ENCODE peak calls at places on chromosomes 1 and 21, in four cellular contexts. S is HepG2, L is body of pancreas, A is A549. Y is an unnamed sample. For H3K4me1, the result is how much of the 10 kb centered on the place peaks cover.

GRCh38 chr1:186578325-186579016 is 101.8 kb downstream of the PTGS2 start:
- ATAC-seq in L (no peak), A (peak), S (no peak), Y (no peak)

GRCh38 chr1:58608297-58608696 is 31.2 kb upstream of the TACSTD2 start:
- ATAC-seq in A (no peak), L (no peak), S (no peak), Y (no peak)

GRCh38 chr1:39959651-39960333 is 4.8 kb downstream of the MFSD2A start:
- ATAC-seq in A (no peak), L (no peak), S (no peak), Y (no peak)

GRCh38 chr21:43608225-43608624 is 51.1 kb downstream of the HSF2BP start:
- ATAC-seq in L (no peak), S (no peak), A (no peak), Y (no peak)

GRCh38 chr1:23756676-23757075 is 13.4 kb downstream of the ELOA start:
- ATAC-seq in S (peak), L (no peak), A (peak), Y (no peak)

GRCh38 chr1:248790456-248790855 is 34.9 kb upstream of the LYPD8 start:
- ATAC-seq in L (no peak), S (no peak), A (no peak), Y (no peak)

GRCh38 chr1:208985231-208985630 is 598.3 kb upstream of the CAMK1G start:
- ATAC-seq in L (no peak), A (no peak), S (no peak), Y (no peak)

GRCh38 chr1:21149430-21149861 is 27.3 kb downstream of the EIF4G3 start:
- ATAC-seq in A (peak), L (peak), S (no peak), Y (peak)

GRCh38 chr1:43319766-43320165 is 17.9 kb upstream of the MPL start:
- ATAC-seq in S (no peak), A (no peak), L (no peak), Y (no peak)

GRCh38 chr1:168709407-168709891 is 19.6 kb downstream of the DPT start:
- ATAC-seq in A (peak), L (peak), S (peak), Y (peak)

GRCh38 chr1:177384461-177384860 is 213.7 kb downstream of the BRINP2 start:
- ATAC-seq in L (no peak), S (no peak), A (no peak), Y (no peak)

GRCh38 chr1:235095938-235096562 is 32.6 kb downstream of the TOMM20 start:
- ATAC-seq in S (no peak), L (no peak), A (no peak), Y (no peak)

GRCh38 chr1:164755674-164756073 is 196.7 kb downstream of the PBX1 start:
- ATAC-seq in L (no peak), A (no peak), S (no peak), Y (no peak)

GRCh38 chr1:168782731-168783130 is 53.7 kb upstream of the DPT start:
- ATAC-seq in A (no peak), S (no peak), L (no peak), Y (no peak)

GRCh38 chr1:157704878-157705277 is 4.3 kb upstream of the FCRL3 start:
- ATAC-seq in A (no peak), S (no peak), L (no peak), Y (no peak)

GRCh38 chr1:243558556-243558955 is 291.5 kb downstream of the AKT3 start:
- ATAC-seq in A (no peak), S (no peak), L (no peak), Y (no peak)

GRCh38 chr1:156898151-156898550 is 4.6 kb downstream of the PEAR1 start:
- ATAC-seq in A (peak), L (peak), S (peak), Y (peak)

GRCh38 chr1:200363200-200363933 is 46.5 kb downstream of the ZNF281 start:
- ATAC-seq in S (no peak), A (no peak), L (no peak), Y (no peak)

GRCh38 chr1:164765993-164766720 is 207.2 kb downstream of the PBX1 start:
- ATAC-seq in L (no peak), A (peak), S (no peak), Y (no peak)

GRCh38 chr1:19128965-19129514 is 81.0 kb downstream of the UBR4 start:
- ATAC-seq in A (no peak), L (no peak), S (no peak), Y (no peak)

GRCh38 chr1:240099329-240099728 is 7.6 kb downstream of the FMN2 start:
- ATAC-seq in L (no peak), A (peak), S (no peak), Y (no peak)

GRCh38 chr1:236957235-236957634 is 47.0 kb downstream of the MT1HL1 start:
- ATAC-seq in A (peak), S (no peak), L (no peak), Y (no peak)

GRCh38 chr1:84668185-84668584 is 22.1 kb downstream of the SSX2IP start:
- ATAC-seq in L (no peak), A (peak), S (peak), Y (peak)

GRCh38 chr1:95197616-95198252 is 36.3 kb upstream of the RWDD3 start:
- ATAC-seq in A (no peak), S (no peak), L (peak), Y (no peak)

GRCh38 chr21:38272215-38272614 is 15.4 kb downstream of the KCNJ15 start:
- ATAC-seq in A (no peak), L (no peak), S (no peak), Y (no peak)

GRCh38 chr21:26846036-26846931 is 1.1 kb upstream of the ADAMTS1 start:
- ATAC-seq in L (peak), A (peak), S (peak), Y (peak)

GRCh38 chr1:208309771-208310170 is 65.6 kb upstream of the PLXNA2 start:
- ATAC-seq in L (no peak), S (no peak), A (no peak), Y (no peak)

GRCh38 chr1:201454568-201454967 is 14.4 kb downstream of the PHLDA3 start:
- ATAC-seq in L (no peak), S (no peak), A (no peak), Y (no peak)

GRCh38 chr1:201459052-201459451 is 9.9 kb downstream of the PHLDA3 start:
- ATAC-seq in L (no peak), S (no peak), A (no peak), Y (no peak)

GRCh38 chr1:201455098-201455497 is 13.9 kb downstream of the PHLDA3 start:
- ATAC-seq in A (no peak), L (no peak), S (no peak), Y (no peak)

GRCh38 chr1:201457508-201457960 is 11.5 kb downstream of the PHLDA3 start:
- ATAC-seq in L (no peak), A (no peak), S (no peak), Y (no peak)

DNA sequence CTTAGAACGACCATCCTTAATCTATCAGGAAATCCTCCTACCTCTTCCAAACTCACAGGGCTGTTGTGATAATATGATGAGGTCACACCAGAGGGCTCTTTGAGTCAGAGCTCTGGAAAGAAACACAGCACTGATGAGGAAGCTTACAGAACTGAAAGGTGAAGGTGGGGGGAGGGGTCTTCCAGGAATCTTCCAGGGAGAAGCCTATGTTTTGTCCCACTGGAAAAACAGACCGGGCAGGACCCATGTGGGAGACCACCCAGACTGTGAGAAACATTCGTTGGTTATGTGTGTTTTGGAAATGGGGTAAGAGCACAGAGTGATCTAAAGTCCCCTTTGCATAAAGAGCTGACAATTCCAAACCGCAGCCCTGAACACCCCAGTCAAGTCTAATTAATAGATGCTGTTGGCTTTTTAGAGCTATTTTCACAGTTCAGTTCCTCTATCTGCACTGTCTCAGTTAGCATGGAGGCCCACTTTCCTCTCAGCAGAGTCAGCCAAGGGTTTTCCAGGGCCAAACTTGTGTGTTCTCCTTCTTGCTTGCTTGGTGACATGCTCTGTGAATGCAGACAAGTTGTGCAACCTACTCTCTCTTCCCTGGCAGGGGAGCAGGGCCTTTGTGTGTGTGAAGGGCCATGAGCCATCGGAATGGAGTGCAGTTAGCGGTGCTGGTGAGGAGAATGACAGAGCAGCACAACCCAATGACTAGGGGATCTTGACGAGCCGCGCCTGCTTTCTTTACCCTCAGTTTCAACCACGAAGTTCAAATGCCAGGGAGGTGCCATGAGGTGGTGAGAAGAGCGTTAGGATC is 12.3 kb downstream of the PHLDA3 start:
- ATAC-seq in S (peak), L (peak), A (peak), Y (peak)
- TF ChIP-seq POLR2A in S (no peak), L (no peak), A (no peak), Y (no peak)

DNA sequence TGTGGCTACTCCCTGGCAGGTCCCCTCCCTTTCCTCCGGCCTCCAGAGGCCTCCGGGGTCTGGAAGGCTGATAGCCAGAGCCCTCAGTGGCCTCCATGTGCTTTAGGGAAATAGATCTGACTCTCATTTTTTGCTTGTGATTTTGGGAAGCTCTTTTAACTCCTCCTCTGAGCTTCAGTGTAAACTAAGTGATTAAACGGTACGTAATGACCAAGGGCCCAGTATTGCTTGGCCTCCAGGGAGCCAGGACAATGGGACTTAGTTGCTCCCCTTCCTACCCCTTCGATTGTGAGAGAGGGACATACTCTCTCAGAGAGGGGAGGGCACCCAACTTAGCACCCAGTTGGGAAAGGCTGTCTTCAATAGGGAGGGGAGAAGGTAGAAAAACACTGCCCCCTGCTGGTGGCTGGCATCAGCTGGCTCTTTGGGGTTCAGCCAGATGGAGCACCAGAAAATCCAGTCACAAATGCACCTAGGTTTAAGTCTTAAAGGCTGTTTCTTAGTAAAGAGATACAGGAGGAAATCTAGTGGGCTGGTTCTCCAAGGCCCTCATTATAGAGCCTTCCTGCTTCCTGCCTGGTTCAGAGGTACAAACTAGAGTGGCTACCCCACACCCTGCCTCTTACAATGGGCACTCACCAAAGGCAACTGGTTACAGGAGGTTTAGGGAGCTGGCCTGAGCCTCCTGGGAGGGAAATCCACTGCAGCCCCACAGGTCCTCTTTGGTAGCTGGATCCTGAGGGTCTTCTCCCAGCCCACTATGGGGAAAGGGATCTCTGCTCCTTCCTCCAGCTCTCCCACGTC is 28.6 kb downstream of the EIF2D start:
- ATAC-seq in S (peak), L (peak), A (peak), Y (peak)
- H3K4me1 ChIP-seq in S (under half), L (under half), A (under half), Y (under half)

GRCh38 chr1:217214551-217214950 is 416.3 kb downstream of the GPATCH2 start:
- ATAC-seq in A (no peak), S (no peak), L (no peak), Y (no peak)
- TF ChIP-seq POLR2A in A (no peak), S (no peak), L (no peak), Y (no peak)

GRCh38 chr1:25481625-25482024 is 50.9 kb downstream of the MACO1 start:
- ATAC-seq in L (no peak), S (no peak), A (no peak), Y (no peak)

GRCh38 chr1:25476186-25477097 is 45.7 kb downstream of the MACO1 start:
- ATAC-seq in S (no peak), L (no peak), A (no peak), Y (no peak)

GRCh38 chr1:25477448-25478034 is 46.8 kb downstream of the MACO1 start:
- ATAC-seq in L (no peak), A (no peak), S (no peak), Y (no peak)

GRCh38 chr1:25482211-25482610 is 51.5 kb downstream of the MACO1 start:
- ATAC-seq in L (no peak), S (no peak), A (no peak), Y (no peak)

DNA sequence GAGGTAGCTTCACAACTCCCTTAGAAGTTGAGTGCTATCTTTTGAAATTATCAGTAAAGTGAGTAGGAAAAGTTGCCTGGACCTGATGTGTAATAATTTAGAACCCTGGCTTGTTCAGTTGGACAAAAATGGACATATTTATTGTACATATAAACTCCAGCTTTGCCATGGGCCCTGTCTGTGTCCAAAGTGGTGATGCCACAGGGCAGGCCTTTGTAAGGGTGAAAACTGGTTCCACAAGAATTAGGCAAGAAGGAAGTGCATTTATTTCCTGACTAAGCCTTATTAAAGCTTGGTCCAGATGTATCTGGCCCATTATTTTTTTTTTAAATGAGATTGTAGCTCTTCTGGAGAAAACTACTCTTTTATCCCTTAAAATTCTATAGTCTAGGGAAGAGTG is 47.9 kb downstream of the MACO1 start:
- ATAC-seq in L (peak), S (no peak), A (no peak), Y (no peak)
- H3K4me1 ChIP-seq in L (under half), S (under half), A (under half), Y (under half)

GRCh38 chr21:34545079-34545884 is 33.3 kb upstream of the KCNE1 start:
- ATAC-seq in A (peak), S (peak), L (peak), Y (peak)
- TF ChIP-seq POLR2A in A (no peak), S (no peak), L (peak), Y (no peak)

DNA sequence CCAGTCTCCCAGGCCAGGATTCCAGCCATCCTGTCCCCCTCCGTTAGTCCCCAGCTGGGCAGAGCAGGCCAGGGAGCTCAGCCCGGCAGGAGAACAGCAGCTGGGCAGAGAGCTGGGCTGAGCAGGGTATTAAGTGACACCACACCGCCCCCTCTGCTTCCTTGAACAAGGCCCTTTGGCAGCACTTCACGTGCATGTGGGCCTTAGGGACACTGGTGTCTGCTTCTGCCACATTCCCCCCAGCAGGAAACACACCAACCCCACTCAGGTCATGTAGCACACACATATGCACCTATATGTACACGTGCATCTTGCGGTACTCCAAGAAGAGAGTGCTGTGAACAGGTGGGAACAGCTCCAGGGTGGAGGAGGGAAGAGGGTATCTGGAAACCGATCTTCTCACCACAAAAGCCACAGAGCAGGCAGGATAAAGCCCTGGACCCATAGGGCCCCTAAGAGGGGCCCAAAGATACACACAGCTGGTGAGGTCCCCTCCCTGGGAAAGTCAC is 4.6 kb downstream of the EPHA2 start:
- ATAC-seq in S (no peak), L (no peak), A (no peak), Y (no peak)
- H3K4me1 ChIP-seq in S (half or more), L (half or more), A (half or more), Y (half or more)

GRCh38 chr1:183635112-183635605 is 424 bp downstream of the ARPC5 start:
- ATAC-seq in A (peak), S (peak), L (peak), Y (peak)
- TF ChIP-seq POLR2A in A (no peak), S (no peak), L (no peak), Y (no peak)

GRCh38 chr1:111603979-111604378 is 15.6 kb upstream of the RAP1A start:
- ATAC-seq in L (no peak), S (no peak), A (no peak), Y (no peak)
- H3K4me1 ChIP-seq in L (under half), S (under half), A (under half), Y (under half)

DNA sequence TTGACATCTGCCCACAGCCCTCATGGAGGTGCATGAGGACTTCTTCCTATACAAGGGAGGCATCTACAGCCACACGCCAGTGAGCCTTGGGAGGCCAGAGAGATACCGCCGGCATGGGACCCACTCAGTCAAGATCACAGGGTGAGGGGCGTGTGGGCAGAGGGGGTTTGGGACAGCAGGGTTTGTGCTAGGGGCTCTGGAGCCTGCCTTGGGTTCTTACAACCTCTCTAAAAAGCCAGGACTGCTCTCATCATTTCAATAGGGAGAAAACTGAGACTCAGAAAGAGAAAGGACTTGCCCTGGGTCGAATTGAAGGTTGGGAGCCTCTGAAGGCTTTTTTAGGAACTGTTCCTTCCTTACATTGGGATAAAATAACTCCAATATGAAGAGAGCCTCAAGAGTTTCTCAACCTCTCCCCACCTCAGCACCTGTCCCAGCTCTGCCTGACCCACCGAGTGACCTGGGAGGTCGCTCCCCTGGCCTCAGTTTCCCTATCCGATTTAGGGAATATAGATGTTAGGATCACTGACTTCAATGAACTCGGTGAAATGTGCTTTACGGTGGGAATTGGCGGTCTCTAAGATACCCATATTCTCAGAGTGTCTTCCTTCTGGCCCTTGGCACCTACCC is 9.5 kb downstream of the TINAGL1 start:
- ATAC-seq in S (no peak), A (no peak), L (no peak), Y (no peak)
- TF ChIP-seq POLR2A in S (no peak), A (no peak), L (no peak), Y (no peak)

Y was measured in gastroesophageal sphincter.